ENCODE peak calls at places on chromosomes 11 and 22, in five cellular contexts. One of them, this sample, is unnamed. For H3K9me3 and H3K4me1, the result is how much of the 10 kb centered on the place peaks cover.

GRCh38 chr11:106391771-106392412 is 314.4 kb downstream of the AASDHPPT start:
- DNase-seq in effector memory CD4-positive, alpha-beta T cell: no peak
- DNase-seq in naive thymus-derived CD4-positive, alpha-beta T cell: no peak
- DNase-seq in heart right ventricle: no peak
- DNase-seq in endothelial cell of umbilical vein: peak
- DNase-seq in this sample: no peak

GRCh38 chr22:19766506-19767426 is 6.2 kb downstream of the TBX1 start:
- DNase-seq in effector memory CD4-positive, alpha-beta T cell: peak
- DNase-seq in naive thymus-derived CD4-positive, alpha-beta T cell: peak
- DNase-seq in heart right ventricle: no peak
- DNase-seq in endothelial cell of umbilical vein: no peak
- DNase-seq in this sample: no peak

GRCh38 chr11:108571001-108571400 is 22.6 kb downstream of the EXPH5 start:
- DNase-seq in endothelial cell of umbilical vein: no peak
- DNase-seq in effector memory CD4-positive, alpha-beta T cell: no peak
- DNase-seq in heart right ventricle: no peak
- DNase-seq in naive thymus-derived CD4-positive, alpha-beta T cell: no peak
- DNase-seq in this sample: no peak

GRCh38 chr11:45805305-45806071 is 539 bp downstream of the SLC35C1 start:
- DNase-seq in endothelial cell of umbilical vein: peak
- DNase-seq in heart right ventricle: peak
- DNase-seq in naive thymus-derived CD4-positive, alpha-beta T cell: no peak
- DNase-seq in effector memory CD4-positive, alpha-beta T cell: no peak
- DNase-seq in this sample: peak

GRCh38 chr22:45225732-45226560 is 14.7 kb downstream of the KIAA0930 start:
- DNase-seq in effector memory CD4-positive, alpha-beta T cell: no peak
- DNase-seq in endothelial cell of umbilical vein: no peak
- DNase-seq in heart right ventricle: no peak
- DNase-seq in naive thymus-derived CD4-positive, alpha-beta T cell: no peak
- DNase-seq in this sample: no peak

GRCh38 chr11:109018639-109019038 is 353.8 kb downstream of the DDX10 start:
- DNase-seq in endothelial cell of umbilical vein: no peak
- DNase-seq in effector memory CD4-positive, alpha-beta T cell: no peak
- DNase-seq in heart right ventricle: no peak
- DNase-seq in naive thymus-derived CD4-positive, alpha-beta T cell: no peak
- DNase-seq in this sample: no peak

GRCh38 chr11:115761348-115761747 is 257.1 kb upstream of the CADM1 start:
- DNase-seq in endothelial cell of umbilical vein: no peak
- DNase-seq in effector memory CD4-positive, alpha-beta T cell: no peak
- DNase-seq in naive thymus-derived CD4-positive, alpha-beta T cell: no peak
- DNase-seq in heart right ventricle: no peak
- DNase-seq in this sample: no peak

GRCh38 chr11:36108812-36109498 is 165.1 kb downstream of the LDLRAD3 start:
- DNase-seq in endothelial cell of umbilical vein: no peak
- DNase-seq in effector memory CD4-positive, alpha-beta T cell: no peak
- DNase-seq in heart right ventricle: peak
- DNase-seq in naive thymus-derived CD4-positive, alpha-beta T cell: no peak
- DNase-seq in this sample: no peak

GRCh38 chr11:133047036-133047800 is 485.1 kb downstream of the OPCML start:
- DNase-seq in naive thymus-derived CD4-positive, alpha-beta T cell: no peak
- DNase-seq in heart right ventricle: no peak
- DNase-seq in endothelial cell of umbilical vein: no peak
- DNase-seq in effector memory CD4-positive, alpha-beta T cell: no peak
- DNase-seq in this sample: no peak

GRCh38 chr22:23431337-23432072 is 148.6 kb downstream of the IGLL1 start:
- DNase-seq in naive thymus-derived CD4-positive, alpha-beta T cell: no peak
- DNase-seq in endothelial cell of umbilical vein: no peak
- DNase-seq in heart right ventricle: no peak
- DNase-seq in effector memory CD4-positive, alpha-beta T cell: no peak
- DNase-seq in this sample: no peak

GRCh38 chr11:126544311-126545056 is 189.0 kb downstream of the ST3GAL4 start:
- DNase-seq in effector memory CD4-positive, alpha-beta T cell: no peak
- DNase-seq in heart right ventricle: no peak
- DNase-seq in endothelial cell of umbilical vein: peak
- DNase-seq in naive thymus-derived CD4-positive, alpha-beta T cell: no peak
- DNase-seq in this sample: no peak

GRCh38 chr11:14029415-14029814 is 66.9 kb downstream of the SPON1 start:
- DNase-seq in heart right ventricle: no peak
- DNase-seq in naive thymus-derived CD4-positive, alpha-beta T cell: no peak
- DNase-seq in effector memory CD4-positive, alpha-beta T cell: no peak
- DNase-seq in endothelial cell of umbilical vein: no peak
- DNase-seq in this sample: no peak

GRCh38 chr22:41576877-41577276 is 12.8 kb downstream of the PMM1 start:
- DNase-seq in heart right ventricle: no peak
- DNase-seq in endothelial cell of umbilical vein: peak
- DNase-seq in effector memory CD4-positive, alpha-beta T cell: no peak
- DNase-seq in naive thymus-derived CD4-positive, alpha-beta T cell: no peak
- DNase-seq in this sample: no peak

GRCh38 chr11:98711011-98711410 is 309.7 kb upstream of the CNTN5 start:
- DNase-seq in endothelial cell of umbilical vein: no peak
- DNase-seq in naive thymus-derived CD4-positive, alpha-beta T cell: no peak
- DNase-seq in heart right ventricle: no peak
- DNase-seq in effector memory CD4-positive, alpha-beta T cell: no peak
- DNase-seq in this sample: no peak

GRCh38 chr11:28833670-28834069 is 725.5 kb downstream of the METTL15 start:
- DNase-seq in naive thymus-derived CD4-positive, alpha-beta T cell: no peak
- DNase-seq in heart right ventricle: no peak
- DNase-seq in endothelial cell of umbilical vein: peak
- DNase-seq in effector memory CD4-positive, alpha-beta T cell: no peak
- DNase-seq in this sample: no peak

GRCh38 chr22:41239443-41240128 is 1.1 kb downstream of the CHADL start:
- DNase-seq in heart right ventricle: no peak
- DNase-seq in effector memory CD4-positive, alpha-beta T cell: no peak
- DNase-seq in naive thymus-derived CD4-positive, alpha-beta T cell: no peak
- DNase-seq in endothelial cell of umbilical vein: no peak
- DNase-seq in this sample: no peak

GRCh38 chr11:58928082-58928574 is 11.2 kb upstream of the GLYATL1 start:
- DNase-seq in effector memory CD4-positive, alpha-beta T cell: no peak
- DNase-seq in heart right ventricle: no peak
- DNase-seq in naive thymus-derived CD4-positive, alpha-beta T cell: no peak
- DNase-seq in endothelial cell of umbilical vein: no peak
- DNase-seq in this sample: no peak

GRCh38 chr22:27252282-27253049 is 549.1 kb downstream of the MN1 start:
- DNase-seq in naive thymus-derived CD4-positive, alpha-beta T cell: no peak
- DNase-seq in effector memory CD4-positive, alpha-beta T cell: no peak
- DNase-seq in endothelial cell of umbilical vein: peak
- DNase-seq in heart right ventricle: no peak
- DNase-seq in this sample: no peak

GRCh38 chr11:91396243-91397133 is 828.1 kb upstream of the FAT3 start:
- DNase-seq in effector memory CD4-positive, alpha-beta T cell: no peak
- DNase-seq in naive thymus-derived CD4-positive, alpha-beta T cell: no peak
- DNase-seq in endothelial cell of umbilical vein: no peak
- DNase-seq in heart right ventricle: no peak
- DNase-seq in this sample: no peak

GRCh38 chr11:119092880-119093665 is 8.4 kb downstream of the HMBS start:
- DNase-seq in endothelial cell of umbilical vein: peak
- DNase-seq in naive thymus-derived CD4-positive, alpha-beta T cell: no peak
- DNase-seq in heart right ventricle: no peak
- DNase-seq in effector memory CD4-positive, alpha-beta T cell: no peak
- DNase-seq in this sample: no peak

GRCh38 chr11:128201801-128202200 is 385.6 kb downstream of the ETS1 start:
- DNase-seq in endothelial cell of umbilical vein: no peak
- DNase-seq in heart right ventricle: no peak
- DNase-seq in naive thymus-derived CD4-positive, alpha-beta T cell: no peak
- DNase-seq in effector memory CD4-positive, alpha-beta T cell: no peak
- DNase-seq in this sample: no peak

GRCh38 chr11:77118086-77118485 is 10.0 kb upstream of the MYO7A start:
- DNase-seq in naive thymus-derived CD4-positive, alpha-beta T cell: no peak
- DNase-seq in effector memory CD4-positive, alpha-beta T cell: no peak
- DNase-seq in endothelial cell of umbilical vein: no peak
- DNase-seq in heart right ventricle: no peak
- DNase-seq in this sample: no peak

GRCh38 chr11:72686639-72687215 is 12.5 kb upstream of the PDE2A start:
- DNase-seq in effector memory CD4-positive, alpha-beta T cell: no peak
- DNase-seq in endothelial cell of umbilical vein: no peak
- DNase-seq in heart right ventricle: no peak
- DNase-seq in naive thymus-derived CD4-positive, alpha-beta T cell: no peak
- DNase-seq in this sample: no peak

GRCh38 chr11:130428271-130428670 is at the start of gene ADAMTS8:
- DNase-seq in endothelial cell of umbilical vein: no peak
- DNase-seq in naive thymus-derived CD4-positive, alpha-beta T cell: no peak
- DNase-seq in effector memory CD4-positive, alpha-beta T cell: no peak
- DNase-seq in heart right ventricle: no peak
- DNase-seq in this sample: no peak

GRCh38 chr11:112118176-112118575 is 31.5 kb downstream of the SDHD start:
- DNase-seq in naive thymus-derived CD4-positive, alpha-beta T cell: no peak
- DNase-seq in effector memory CD4-positive, alpha-beta T cell: no peak
- DNase-seq in heart right ventricle: no peak
- DNase-seq in endothelial cell of umbilical vein: no peak
- DNase-seq in this sample: no peak

GRCh38 chr11:76564400-76564799 is 106.1 kb downstream of the LRRC32 start:
- DNase-seq in heart right ventricle: no peak
- DNase-seq in endothelial cell of umbilical vein: no peak
- DNase-seq in effector memory CD4-positive, alpha-beta T cell: no peak
- DNase-seq in naive thymus-derived CD4-positive, alpha-beta T cell: no peak
- DNase-seq in this sample: no peak

GRCh38 chr22:20062766-20063083 is 17.3 kb upstream of the DGCR8 start:
- DNase-seq in endothelial cell of umbilical vein: no peak
- DNase-seq in effector memory CD4-positive, alpha-beta T cell: no peak
- DNase-seq in naive thymus-derived CD4-positive, alpha-beta T cell: no peak
- DNase-seq in heart right ventricle: no peak
- DNase-seq in this sample: no peak

GRCh38 chr11:36240178-36240577 is 49.0 kb downstream of the COMMD9 start:
- DNase-seq in naive thymus-derived CD4-positive, alpha-beta T cell: no peak
- DNase-seq in endothelial cell of umbilical vein: no peak
- DNase-seq in effector memory CD4-positive, alpha-beta T cell: no peak
- DNase-seq in heart right ventricle: no peak
- DNase-seq in this sample: no peak

GRCh38 chr11:6285019-6285418 is 25.4 kb downstream of the CCKBR start:
- DNase-seq in naive thymus-derived CD4-positive, alpha-beta T cell: no peak
- DNase-seq in heart right ventricle: peak
- DNase-seq in endothelial cell of umbilical vein: no peak
- DNase-seq in effector memory CD4-positive, alpha-beta T cell: no peak
- DNase-seq in this sample: no peak

GRCh38 chr11:57424802-57425564 is 1.9 kb downstream of the SLC43A3 start:
- DNase-seq in naive thymus-derived CD4-positive, alpha-beta T cell: peak
- DNase-seq in effector memory CD4-positive, alpha-beta T cell: peak
- DNase-seq in heart right ventricle: peak
- DNase-seq in endothelial cell of umbilical vein: peak
- DNase-seq in this sample: no peak

GRCh38 chr11:75891947-75892739 is 77.1 kb downstream of the UVRAG start:
- DNase-seq in heart right ventricle: no peak
- DNase-seq in endothelial cell of umbilical vein: no peak
- DNase-seq in naive thymus-derived CD4-positive, alpha-beta T cell: no peak
- DNase-seq in effector memory CD4-positive, alpha-beta T cell: no peak
- DNase-seq in this sample: no peak

GRCh38 chr22:29043906-29044575 is 17.6 kb downstream of the C22orf31 start:
- DNase-seq in naive thymus-derived CD4-positive, alpha-beta T cell: no peak
- DNase-seq in endothelial cell of umbilical vein: peak
- DNase-seq in effector memory CD4-positive, alpha-beta T cell: no peak
- DNase-seq in heart right ventricle: no peak
- DNase-seq in this sample: no peak

GRCh38 chr22:20580179-20580578 is 72.8 kb downstream of the MED15 start:
- DNase-seq in endothelial cell of umbilical vein: no peak
- DNase-seq in naive thymus-derived CD4-positive, alpha-beta T cell: no peak
- DNase-seq in heart right ventricle: no peak
- DNase-seq in effector memory CD4-positive, alpha-beta T cell: no peak
- DNase-seq in this sample: no peak

GRCh38 chr11:129458278-129458677 is 82.6 kb downstream of the BARX2 start:
- DNase-seq in endothelial cell of umbilical vein: no peak
- DNase-seq in effector memory CD4-positive, alpha-beta T cell: no peak
- DNase-seq in naive thymus-derived CD4-positive, alpha-beta T cell: no peak
- DNase-seq in heart right ventricle: no peak
- DNase-seq in this sample: no peak

GRCh38 chr11:15896026-15896425 is 460.3 kb downstream of the SOX6 start:
- DNase-seq in effector memory CD4-positive, alpha-beta T cell: no peak
- DNase-seq in heart right ventricle: no peak
- DNase-seq in endothelial cell of umbilical vein: no peak
- DNase-seq in naive thymus-derived CD4-positive, alpha-beta T cell: no peak
- DNase-seq in this sample: no peak

GRCh38 chr11:38648597-38648996 is 2050.6 kb upstream of the RAG2 start:
- DNase-seq in effector memory CD4-positive, alpha-beta T cell: no peak
- DNase-seq in naive thymus-derived CD4-positive, alpha-beta T cell: no peak
- DNase-seq in heart right ventricle: no peak
- DNase-seq in endothelial cell of umbilical vein: no peak
- DNase-seq in this sample: no peak

GRCh38 chr11:57619331-57619730 is 21.8 kb downstream of the SERPING1 start:
- DNase-seq in effector memory CD4-positive, alpha-beta T cell: no peak
- DNase-seq in heart right ventricle: no peak
- DNase-seq in naive thymus-derived CD4-positive, alpha-beta T cell: no peak
- DNase-seq in endothelial cell of umbilical vein: no peak
- DNase-seq in this sample: no peak

DNA sequence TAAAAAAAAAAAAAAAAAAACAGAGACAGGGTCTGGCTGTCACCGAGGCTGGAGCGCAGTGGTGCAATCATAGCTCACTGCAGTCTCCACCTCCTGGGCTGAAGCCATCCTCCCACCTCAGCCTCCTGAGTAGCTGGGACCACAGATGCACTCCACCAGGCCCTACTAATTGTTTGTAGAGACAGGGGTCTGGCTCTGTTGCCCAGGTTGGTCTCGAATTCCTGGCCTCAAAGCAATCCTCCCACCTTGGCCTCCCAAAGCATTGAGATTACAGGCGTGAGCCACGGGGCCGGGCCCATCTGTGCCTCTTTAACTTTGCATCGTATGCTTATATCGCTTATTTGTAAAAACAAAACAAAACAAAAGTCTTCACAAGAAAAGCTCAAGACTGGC is 3.1 kb downstream of the CPT1A start:
- DNase-seq in effector memory CD4-positive, alpha-beta T cell: no peak
- DNase-seq in endothelial cell of umbilical vein: peak
- DNase-seq in heart right ventricle: no peak
- DNase-seq in naive thymus-derived CD4-positive, alpha-beta T cell: no peak
- DNase-seq in this sample: no peak
- H3K4me3 ChIP-seq in effector memory CD4-positive, alpha-beta T cell: peak
- H3K4me3 ChIP-seq in endothelial cell of umbilical vein: peak
- H3K4me3 ChIP-seq in heart right ventricle: no peak
- H3K4me3 ChIP-seq in naive thymus-derived CD4-positive, alpha-beta T cell: peak
- H3K4me3 ChIP-seq in this sample: peak

GRCh38 chr11:88424881-88425280 is 87.3 kb upstream of the CTSC start:
- DNase-seq in endothelial cell of umbilical vein: no peak
- DNase-seq in heart right ventricle: no peak
- DNase-seq in naive thymus-derived CD4-positive, alpha-beta T cell: no peak
- DNase-seq in effector memory CD4-positive, alpha-beta T cell: no peak
- DNase-seq in this sample: no peak
- H3K9me3 ChIP-seq in endothelial cell of umbilical vein: under half
- H3K9me3 ChIP-seq in heart right ventricle: under half
- H3K9me3 ChIP-seq in naive thymus-derived CD4-positive, alpha-beta T cell: under half
- H3K9me3 ChIP-seq in effector memory CD4-positive, alpha-beta T cell: under half
- H3K9me3 ChIP-seq in this sample: under half

DNA sequence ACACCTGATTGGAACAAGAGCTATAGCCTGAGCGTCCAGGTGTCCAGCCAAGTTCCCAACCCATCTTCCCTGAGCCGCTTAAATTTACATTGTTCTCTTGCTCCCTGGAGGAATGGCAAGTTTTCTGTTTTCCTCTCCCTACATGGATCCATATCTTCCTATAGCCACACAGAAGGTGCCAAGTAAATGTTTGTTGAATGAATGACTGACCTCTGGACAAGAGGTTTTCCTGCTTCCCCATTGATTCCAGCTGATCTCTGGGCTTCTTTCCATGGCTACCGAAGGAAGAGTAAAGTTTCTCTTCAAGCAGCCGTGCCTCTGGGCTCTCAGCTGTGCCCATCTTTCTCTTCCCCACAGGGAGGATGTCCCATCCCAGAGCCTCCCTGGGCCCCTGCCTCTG is 107.5 kb downstream of the MICAL2 start:
- DNase-seq in heart right ventricle: no peak
- DNase-seq in naive thymus-derived CD4-positive, alpha-beta T cell: no peak
- DNase-seq in endothelial cell of umbilical vein: no peak
- DNase-seq in effector memory CD4-positive, alpha-beta T cell: no peak
- DNase-seq in this sample: no peak
- H3K4me1 ChIP-seq in heart right ventricle: under half
- H3K4me1 ChIP-seq in naive thymus-derived CD4-positive, alpha-beta T cell: under half
- H3K4me1 ChIP-seq in endothelial cell of umbilical vein: half or more
- H3K4me1 ChIP-seq in effector memory CD4-positive, alpha-beta T cell: under half
- H3K4me1 ChIP-seq in this sample: under half

GRCh38 chr11:1390603-1391164 is 950 bp downstream of the BRSK2 start:
- DNase-seq in endothelial cell of umbilical vein: no peak
- DNase-seq in heart right ventricle: peak
- DNase-seq in effector memory CD4-positive, alpha-beta T cell: no peak
- DNase-seq in naive thymus-derived CD4-positive, alpha-beta T cell: no peak
- DNase-seq in this sample: no peak
- H3K4me3 ChIP-seq in endothelial cell of umbilical vein: no peak
- H3K4me3 ChIP-seq in heart right ventricle: no peak
- H3K4me3 ChIP-seq in effector memory CD4-positive, alpha-beta T cell: no peak
- H3K4me3 ChIP-seq in naive thymus-derived CD4-positive, alpha-beta T cell: no peak
- H3K4me3 ChIP-seq in this sample: peak

This sample was measured in esophagus squamous epithelium.